ENCODE peak calls at places on chromosomes 11 and 22, in eight cellular contexts. One of them, this sample, is unnamed.

GRCh38 chr11:125871391-125872137 is 15.9 kb upstream of the HYLS1 start:
- DNase-seq in prostate gland: no peak
- DNase-seq in cardiac fibroblast: peak; percentile 66
- DNase-seq in A549: peak; percentile 27
- DNase-seq in pancreas: peak; percentile 4
- DNase-seq in body of pancreas: peak; percentile 26
- DNase-seq in mucosa of descending colon: no peak
- DNase-seq in IMR-90: peak; percentile 31
- DNase-seq in this sample: peak; percentile 37

GRCh38 chr11:36057372-36058045 is 113.6 kb downstream of the LDLRAD3 start:
- DNase-seq in prostate gland: no peak
- DNase-seq in cardiac fibroblast: peak; percentile 98
- DNase-seq in A549: no peak
- DNase-seq in pancreas: no peak
- DNase-seq in body of pancreas: peak; percentile 32
- DNase-seq in mucosa of descending colon: no peak
- DNase-seq in IMR-90: no peak
- DNase-seq in this sample: no peak

GRCh38 chr22:21652547-21653545 is 10.7 kb downstream of the SDF2L1 start:
- DNase-seq in prostate gland: no peak
- DNase-seq in cardiac fibroblast: no peak
- DNase-seq in A549: no peak
- DNase-seq in pancreas: no peak
- DNase-seq in body of pancreas: no peak
- DNase-seq in mucosa of descending colon: no peak
- DNase-seq in IMR-90: no peak
- DNase-seq in this sample: no peak

GRCh38 chr11:85525711-85526110 is 101.4 kb downstream of the DLG2 start:
- DNase-seq in prostate gland: no peak
- DNase-seq in cardiac fibroblast: no peak
- DNase-seq in A549: no peak
- DNase-seq in pancreas: no peak
- DNase-seq in body of pancreas: no peak
- DNase-seq in mucosa of descending colon: no peak
- DNase-seq in IMR-90: no peak
- DNase-seq in this sample: no peak

GRCh38 chr11:57406337-57406904 is 16.0 kb upstream of the PRG2 start:
- DNase-seq in prostate gland: no peak
- DNase-seq in cardiac fibroblast: peak; percentile 46
- DNase-seq in A549: no peak
- DNase-seq in pancreas: no peak
- DNase-seq in body of pancreas: peak; percentile 21
- DNase-seq in mucosa of descending colon: no peak
- DNase-seq in IMR-90: peak; percentile 39
- DNase-seq in this sample: no peak

GRCh38 chr22:42418811-42419243 is 13.4 kb downstream of the NFAM1 start:
- DNase-seq in prostate gland: no peak
- DNase-seq in cardiac fibroblast: no peak
- DNase-seq in A549: no peak
- DNase-seq in pancreas: no peak
- DNase-seq in body of pancreas: no peak
- DNase-seq in mucosa of descending colon: no peak
- DNase-seq in IMR-90: no peak
- DNase-seq in this sample: no peak

GRCh38 chr11:83523676-83524075 is 237.5 kb upstream of the CCDC90B start:
- DNase-seq in prostate gland: no peak
- DNase-seq in cardiac fibroblast: no peak
- DNase-seq in A549: no peak
- DNase-seq in pancreas: no peak
- DNase-seq in body of pancreas: no peak
- DNase-seq in mucosa of descending colon: no peak
- DNase-seq in IMR-90: no peak
- DNase-seq in this sample: no peak

GRCh38 chr11:32374261-32374711 is 61.1 kb downstream of the WT1 start:
- DNase-seq in prostate gland: no peak
- DNase-seq in cardiac fibroblast: peak; percentile 51
- DNase-seq in A549: peak; percentile 66
- DNase-seq in pancreas: no peak
- DNase-seq in body of pancreas: peak; percentile 7
- DNase-seq in mucosa of descending colon: peak; percentile 68
- DNase-seq in IMR-90: peak; percentile 15
- DNase-seq in this sample: no peak

GRCh38 chr11:128726464-128727139 is 32.7 kb downstream of the FLI1 start:
- DNase-seq in prostate gland: no peak
- DNase-seq in cardiac fibroblast: no peak
- DNase-seq in A549: no peak
- DNase-seq in pancreas: no peak
- DNase-seq in body of pancreas: peak; percentile 48
- DNase-seq in mucosa of descending colon: no peak
- DNase-seq in IMR-90: no peak
- DNase-seq in this sample: no peak

GRCh38 chr22:46299101-46299500 is 2.4 kb downstream of the GTSE1 start:
- DNase-seq in prostate gland: no peak
- DNase-seq in cardiac fibroblast: no peak
- DNase-seq in A549: no peak
- DNase-seq in pancreas: no peak
- DNase-seq in body of pancreas: no peak
- DNase-seq in mucosa of descending colon: no peak
- DNase-seq in IMR-90: no peak
- DNase-seq in this sample: no peak

GRCh38 chr11:109933126-109933525 is 160.1 kb upstream of the ZC3H12C start:
- DNase-seq in prostate gland: no peak
- DNase-seq in cardiac fibroblast: peak; percentile 72
- DNase-seq in A549: no peak
- DNase-seq in pancreas: no peak
- DNase-seq in body of pancreas: no peak
- DNase-seq in mucosa of descending colon: no peak
- DNase-seq in IMR-90: peak; percentile 33
- DNase-seq in this sample: no peak

GRCh38 chr11:17494019-17494418 is 17.4 kb upstream of the ABCC8 start:
- DNase-seq in prostate gland: no peak
- DNase-seq in cardiac fibroblast: no peak
- DNase-seq in A549: no peak
- DNase-seq in pancreas: no peak
- DNase-seq in body of pancreas: no peak
- DNase-seq in mucosa of descending colon: no peak
- DNase-seq in IMR-90: no peak
- DNase-seq in this sample: peak; percentile 56

GRCh38 chr11:132358573-132358953 is 988.1 kb downstream of the NTM start:
- DNase-seq in prostate gland: no peak
- DNase-seq in cardiac fibroblast: no peak
- DNase-seq in A549: no peak
- DNase-seq in pancreas: no peak
- DNase-seq in body of pancreas: no peak
- DNase-seq in mucosa of descending colon: no peak
- DNase-seq in IMR-90: no peak
- DNase-seq in this sample: no peak

GRCh38 chr11:1387961-1388762 is 1.6 kb upstream of the BRSK2 start:
- DNase-seq in prostate gland: no peak
- DNase-seq in cardiac fibroblast: no peak
- DNase-seq in A549: peak; percentile 50
- DNase-seq in pancreas: peak; percentile 52
- DNase-seq in body of pancreas: peak; percentile 67
- DNase-seq in mucosa of descending colon: no peak
- DNase-seq in IMR-90: no peak
- DNase-seq in this sample: no peak

GRCh38 chr22:50102946-50103345 is 13.1 kb downstream of the MOV10L1 start:
- DNase-seq in prostate gland: no peak
- DNase-seq in cardiac fibroblast: no peak
- DNase-seq in A549: peak; percentile 12
- DNase-seq in pancreas: no peak
- DNase-seq in body of pancreas: no peak
- DNase-seq in mucosa of descending colon: no peak
- DNase-seq in IMR-90: no peak
- DNase-seq in this sample: no peak

GRCh38 chr11:17986711-17987220 is 26.1 kb downstream of the SERGEF start:
- DNase-seq in prostate gland: no peak
- DNase-seq in cardiac fibroblast: no peak
- DNase-seq in A549: no peak
- DNase-seq in pancreas: no peak
- DNase-seq in body of pancreas: no peak
- DNase-seq in mucosa of descending colon: no peak
- DNase-seq in IMR-90: no peak
- DNase-seq in this sample: no peak

GRCh38 chr11:104609297-104609696 is 289.0 kb downstream of the CASP12 start:
- DNase-seq in prostate gland: peak; percentile 4
- DNase-seq in cardiac fibroblast: peak; percentile 86
- DNase-seq in A549: peak; percentile 16
- DNase-seq in pancreas: peak; percentile 6
- DNase-seq in body of pancreas: peak; percentile 34
- DNase-seq in mucosa of descending colon: peak; percentile 19
- DNase-seq in IMR-90: peak; percentile 75
- DNase-seq in this sample: no peak

GRCh38 chr11:10413268-10413667 is 41.8 kb upstream of the AMPD3 start:
- DNase-seq in prostate gland: no peak
- DNase-seq in cardiac fibroblast: no peak
- DNase-seq in A549: peak; percentile 62
- DNase-seq in pancreas: no peak
- DNase-seq in body of pancreas: peak; percentile 31
- DNase-seq in mucosa of descending colon: peak; percentile 51
- DNase-seq in IMR-90: peak; percentile 22
- DNase-seq in this sample: no peak

GRCh38 chr22:39148727-39149535 is 3.5 kb downstream of the CBX7 start:
- DNase-seq in prostate gland: no peak
- DNase-seq in cardiac fibroblast: no peak
- DNase-seq in A549: no peak
- DNase-seq in pancreas: no peak
- DNase-seq in body of pancreas: peak; percentile 65
- DNase-seq in mucosa of descending colon: peak; percentile 56
- DNase-seq in IMR-90: no peak
- DNase-seq in this sample: peak; percentile 47

GRCh38 chr11:27456140-27456801 is 16.3 kb downstream of the LGR4 start:
- DNase-seq in prostate gland: no peak
- DNase-seq in cardiac fibroblast: peak; percentile 43
- DNase-seq in A549: peak; percentile 73
- DNase-seq in pancreas: no peak
- DNase-seq in body of pancreas: peak; percentile 30
- DNase-seq in mucosa of descending colon: no peak
- DNase-seq in IMR-90: peak; percentile 50
- DNase-seq in this sample: no peak

GRCh38 chr11:37087650-37088572 is 489.9 kb upstream of the RAG2 start:
- DNase-seq in prostate gland: no peak
- DNase-seq in cardiac fibroblast: no peak
- DNase-seq in A549: no peak
- DNase-seq in pancreas: no peak
- DNase-seq in body of pancreas: no peak
- DNase-seq in mucosa of descending colon: no peak
- DNase-seq in IMR-90: no peak
- DNase-seq in this sample: no peak

DNA sequence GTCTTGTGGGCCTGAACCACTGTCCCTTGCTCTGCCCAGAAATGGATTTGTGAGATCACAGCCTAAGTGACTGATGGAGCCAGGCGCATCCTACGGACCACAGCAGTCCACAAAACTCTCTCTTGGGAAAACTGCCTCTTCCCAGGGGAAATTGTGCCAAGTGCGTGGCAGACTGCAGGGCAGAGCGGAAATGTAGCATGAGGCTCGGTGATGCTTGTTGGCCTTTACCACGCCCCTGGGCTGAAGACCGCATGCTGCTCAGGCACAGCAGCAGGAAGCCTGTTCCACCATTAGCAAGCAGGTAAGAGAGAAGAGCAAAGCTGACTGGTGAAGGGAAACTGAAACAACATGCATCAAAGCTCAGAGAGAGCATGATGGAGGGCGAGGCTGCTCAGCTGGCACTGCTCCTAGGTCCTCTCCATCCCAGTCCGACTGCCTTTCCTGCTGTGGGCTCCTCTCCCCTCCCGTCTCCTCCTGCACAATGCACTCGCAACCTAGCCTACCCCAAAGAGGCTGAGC is 26.5 kb upstream of the SCARF2 start:
- DNase-seq in prostate gland: no peak
- DNase-seq in cardiac fibroblast: no peak
- DNase-seq in A549: no peak
- DNase-seq in pancreas: no peak
- DNase-seq in body of pancreas: no peak
- DNase-seq in mucosa of descending colon: no peak
- DNase-seq in IMR-90: no peak
- DNase-seq in this sample: no peak
- H3K4me3 ChIP-seq in prostate gland: no peak overlapping the region
- H3K4me3 ChIP-seq in cardiac fibroblast: no peak overlapping the region
- H3K4me3 ChIP-seq in A549: no peak overlapping the region
- H3K4me3 ChIP-seq in pancreas: no peak overlapping the region
- H3K4me3 ChIP-seq in body of pancreas: no peak overlapping the region
- H3K4me3 ChIP-seq in mucosa of descending colon: no peak overlapping the region
- H3K4me3 ChIP-seq in IMR-90: no peak overlapping the region
- H3K4me3 ChIP-seq in this sample: no peak overlapping the region

GRCh38 chr11:6876325-6876724 is at the start of gene OR10A4:
- DNase-seq in prostate gland: no peak
- DNase-seq in cardiac fibroblast: no peak
- DNase-seq in A549: no peak
- DNase-seq in pancreas: no peak
- DNase-seq in body of pancreas: no peak
- DNase-seq in mucosa of descending colon: no peak
- DNase-seq in IMR-90: no peak
- DNase-seq in this sample: no peak

GRCh38 chr11:6875761-6876160 is 664 bp upstream of the OR10A4 start:
- DNase-seq in prostate gland: no peak
- DNase-seq in cardiac fibroblast: no peak
- DNase-seq in A549: no peak
- DNase-seq in pancreas: no peak
- DNase-seq in body of pancreas: no peak
- DNase-seq in mucosa of descending colon: no peak
- DNase-seq in IMR-90: no peak
- DNase-seq in this sample: no peak

GRCh38 chr11:6882747-6883146 is 6.3 kb downstream of the OR10A4 start:
- DNase-seq in prostate gland: no peak
- DNase-seq in cardiac fibroblast: no peak
- DNase-seq in A549: no peak
- DNase-seq in pancreas: no peak
- DNase-seq in body of pancreas: no peak
- DNase-seq in mucosa of descending colon: no peak
- DNase-seq in IMR-90: no peak
- DNase-seq in this sample: no peak

GRCh38 chr11:6876914-6877313 is 489 bp downstream of the OR10A4 start:
- DNase-seq in prostate gland: no peak
- DNase-seq in cardiac fibroblast: no peak
- DNase-seq in A549: no peak
- DNase-seq in pancreas: no peak
- DNase-seq in body of pancreas: no peak
- DNase-seq in mucosa of descending colon: no peak
- DNase-seq in IMR-90: no peak
- DNase-seq in this sample: no peak
- H3K4me3 ChIP-seq in prostate gland: no peak overlapping the region
- H3K4me3 ChIP-seq in cardiac fibroblast: no peak overlapping the region
- H3K4me3 ChIP-seq in A549: no peak overlapping the region
- H3K4me3 ChIP-seq in pancreas: no peak overlapping the region
- H3K4me3 ChIP-seq in body of pancreas: no peak overlapping the region
- H3K4me3 ChIP-seq in mucosa of descending colon: no peak overlapping the region
- H3K4me3 ChIP-seq in IMR-90: no peak overlapping the region
- H3K4me3 ChIP-seq in this sample: no peak overlapping the region

GRCh38 chr11:67423891-67424613 is 4.2 kb upstream of the RPS6KB2 start:
- DNase-seq in prostate gland: no peak
- DNase-seq in cardiac fibroblast: no peak
- DNase-seq in A549: no peak
- DNase-seq in pancreas: no peak
- DNase-seq in body of pancreas: no peak
- DNase-seq in mucosa of descending colon: no peak
- DNase-seq in IMR-90: no peak
- DNase-seq in this sample: no peak
- H3K4me3 ChIP-seq in prostate gland: no peak overlapping the region
- H3K4me3 ChIP-seq in cardiac fibroblast: no peak overlapping the region
- H3K4me3 ChIP-seq in A549: no peak overlapping the region
- H3K4me3 ChIP-seq in pancreas: no peak overlapping the region
- H3K4me3 ChIP-seq in body of pancreas: no peak overlapping the region
- H3K4me3 ChIP-seq in mucosa of descending colon: no peak overlapping the region
- H3K4me3 ChIP-seq in IMR-90: no peak overlapping the region
- H3K4me3 ChIP-seq in this sample: no peak overlapping the region

GRCh38 chr11:71251761-71252433 is 480 bp downstream of the SHANK2 start:
- DNase-seq in prostate gland: peak; percentile 43
- DNase-seq in cardiac fibroblast: no peak
- DNase-seq in A549: peak; percentile 37
- DNase-seq in pancreas: peak; percentile 57
- DNase-seq in body of pancreas: peak; percentile 53
- DNase-seq in mucosa of descending colon: peak; percentile 63
- DNase-seq in IMR-90: no peak
- DNase-seq in this sample: peak; percentile 57
- H3K4me3 ChIP-seq in prostate gland: peak overlapping the region; percentile 71
- H3K4me3 ChIP-seq in cardiac fibroblast: peak overlapping the region; percentile 30
- H3K4me3 ChIP-seq in A549: peak overlapping the region; percentile 99
- H3K4me3 ChIP-seq in pancreas: peak overlapping the region; percentile 82
- H3K4me3 ChIP-seq in body of pancreas: peak overlapping the region; percentile 75
- H3K4me3 ChIP-seq in mucosa of descending colon: peak overlapping the region; percentile 63
- H3K4me3 ChIP-seq in IMR-90: peak overlapping the region; percentile 62
- H3K4me3 ChIP-seq in this sample: peak overlapping the region; percentile 52